ENCODE peak calls at places on chromosomes 7 and 10, in four cellular contexts. D is iris pigment epithelial cell, M is NCI-H2029, N is NCI-H774. R is an unnamed sample.

GRCh38 chr10:103648951-103649532 is 155.5 kb downstream of the NEURL1 start:
- DNase-seq in N (no peak), D (no peak), M (no peak), R (no peak)

GRCh38 chr10:521844-522243 is 167.6 kb downstream of the DIP2C start:
- DNase-seq in N (no peak), D (no peak), M (no peak), R (no peak)

GRCh38 chr7:111887734-111888133 is 318.5 kb downstream of the DOCK4 start:
- DNase-seq in M (no peak), N (no peak), D (no peak), R (no peak)

GRCh38 chr10:11272915-11273389 is 255.3 kb downstream of the CELF2 start:
- DNase-seq in N (no peak), M (no peak), D (no peak), R (no peak)

GRCh38 chr7:21675255-21675654 is 132.4 kb downstream of the DNAH11 start:
- DNase-seq in M (no peak), N (no peak), D (peak), R (no peak)

GRCh38 chr7:261341-262250 is 28.4 kb upstream of the FOXL3 start:
- DNase-seq in D (no peak), N (no peak), M (no peak), R (no peak)

GRCh38 chr10:48444861-48445841 is 138.7 kb downstream of the MAPK8 start:
- DNase-seq in D (no peak), N (peak), M (no peak), R (peak)

GRCh38 chr7:18429547-18429946 is 66.0 kb upstream of the HDAC9 start:
- DNase-seq in D (peak), M (no peak), N (no peak), R (no peak)

GRCh38 chr7:506391-506831 is 13.2 kb downstream of the PDGFA start:
- DNase-seq in N (no peak), M (no peak), D (no peak), R (no peak)

GRCh38 chr7:2886391-2886790 is 42.3 kb upstream of the GNA12 start:
- DNase-seq in M (no peak), D (no peak), N (no peak), R (no peak)

GRCh38 chr10:122894261-122894944 is 15.0 kb upstream of the FAM24B start:
- DNase-seq in N (no peak), M (no peak), D (no peak), R (no peak)

GRCh38 chr7:16646427-16647081 is 573 bp downstream of the BZW2 start:
- DNase-seq in D (peak), N (no peak), M (no peak), R (peak)

GRCh38 chr10:15149042-15149771 is 19.3 kb downstream of the NMT2 start:
- DNase-seq in N (no peak), M (no peak), D (no peak), R (no peak)